ENCODE peak calls at places on chromosomes 11 and 22, in nine cellular contexts. R is A549, V is mesendoderm, Y is choroid plexus epithelial cell, Z is AG04450, I is Caco-2, M is OCI-LY7, K is osteoblast, A is SJSA1. C is an unnamed sample.

GRCh38 chr22:48664586-48664985 is 1163.1 kb downstream of the BRD1 start:
- DNase-seq in R (no peak), V (no peak), Y (no peak), Z (no peak), I (no peak), M (no peak), K (no peak), A (no peak), C (no peak)

GRCh38 chr11:33089776-33090175 is 50.4 kb downstream of the TCP11L1 start:
- DNase-seq in R (peak; percentile 17), V (no peak), Y (peak; percentile 10), Z (peak; percentile 1), I (no peak), M (no peak), K (no peak), A (no peak), C (no peak)

GRCh38 chr11:78138694-78139421 is 568 bp downstream of the ALG8 start:
- DNase-seq in R (peak; percentile 50), V (peak; percentile 66), Y (peak; percentile 37), Z (no peak), I (peak; percentile 65), M (peak; percentile 53), K (peak; percentile 62), A (no peak), C (peak; percentile 56)

GRCh38 chr11:27717801-27718229 is 17.6 kb upstream of the BDNF start:
- DNase-seq in R (peak; percentile 39), V (peak; percentile 77), Y (peak; percentile 41), Z (no peak), I (no peak), M (no peak), K (no peak), A (peak; percentile 22), C (no peak)

GRCh38 chr11:27646051-27646818 is 54.0 kb downstream of the BDNF start:
- DNase-seq in R (no peak), V (no peak), Y (no peak), Z (no peak), I (no peak), M (no peak), K (no peak), A (no peak), C (peak; percentile 39)

GRCh38 chr11:126592496-126593410 is 237.3 kb downstream of the ST3GAL4 start:
- DNase-seq in R (no peak), V (peak; percentile 48), Y (no peak), Z (no peak), I (no peak), M (no peak), K (peak; percentile 37), A (no peak), C (peak; percentile 81)

GRCh38 chr22:45859231-45860161 is 117.5 kb downstream of the WNT7B start:
- DNase-seq in R (peak; percentile 92), V (no peak), Y (peak; percentile 23), Z (no peak), I (no peak), M (no peak), K (peak; percentile 83), A (no peak), C (no peak)

GRCh38 chr11:30257058-30257457 is 26.2 kb downstream of the FSHB start:
- DNase-seq in R (no peak), V (peak; percentile 28), Y (no peak), Z (no peak), I (no peak), M (no peak), K (no peak), A (no peak), C (no peak)

GRCh38 chr11:94574193-94574961 is 7.2 kb downstream of the PIWIL4 start:
- DNase-seq in R (no peak), V (no peak), Y (peak; percentile 92), Z (peak; percentile 56), I (no peak), M (no peak), K (peak; percentile 83), A (no peak), C (no peak)

DNA sequence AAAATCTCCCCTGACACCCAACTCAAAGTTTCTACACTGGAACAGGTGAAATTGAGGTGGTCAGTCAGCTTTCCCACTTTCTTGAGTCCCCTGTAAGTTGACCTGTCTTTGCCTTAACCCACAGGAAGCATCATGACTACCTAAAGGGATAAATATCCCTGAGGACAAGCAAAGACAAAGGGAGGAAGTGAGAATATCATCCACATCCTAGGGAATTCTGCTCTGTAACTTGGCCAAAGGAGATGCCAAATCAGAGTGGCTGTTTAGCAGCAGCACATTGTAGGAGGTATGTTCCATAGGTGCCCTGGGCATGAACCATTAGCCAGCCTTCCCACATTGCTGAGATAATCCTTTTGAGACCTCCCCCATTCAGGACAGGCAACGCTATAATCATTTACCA is 40.9 kb upstream of the MRPL17 start:
- DNase-seq in R (no peak), V (no peak), Y (no peak), Z (no peak), I (no peak), M (no peak), K (no peak), A (no peak), C (no peak)
- H3K4me3 ChIP-seq in R (no peak overlapping the region), V (no peak overlapping the region), Y (no peak overlapping the region), Z (no peak overlapping the region), I (no peak overlapping the region), M (no peak overlapping the region), K (no peak overlapping the region), A (no peak overlapping the region), C (no peak overlapping the region)

DNA sequence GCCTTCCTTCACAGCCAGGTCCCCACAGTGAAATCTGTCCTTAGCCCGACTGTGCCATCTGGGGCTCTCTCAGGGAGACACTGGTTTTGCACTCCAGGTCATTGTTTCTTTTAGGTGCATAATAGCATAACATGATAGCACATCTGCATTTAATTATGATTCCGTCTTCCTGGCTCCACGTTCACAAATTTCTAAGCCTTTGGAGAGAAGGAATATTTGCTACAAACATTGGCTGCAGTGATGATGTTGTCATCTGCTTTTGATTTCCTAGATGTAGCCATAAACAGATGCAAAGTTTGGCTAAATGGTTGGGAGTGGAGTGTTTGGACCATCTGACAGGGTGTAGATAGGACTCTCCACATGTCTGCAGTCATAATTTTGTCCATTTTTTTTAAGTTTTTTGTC is 12.0 kb upstream of the CAT start:
- DNase-seq in R (no peak), V (no peak), Y (no peak), Z (peak; percentile 74), I (no peak), M (no peak), K (no peak), A (peak; percentile 7), C (no peak)
- H3K4me3 ChIP-seq in R (no peak overlapping the region), V (no peak overlapping the region), Y (no peak overlapping the region), Z (no peak overlapping the region), I (no peak overlapping the region), M (no peak overlapping the region), K (no peak overlapping the region), A (no peak overlapping the region), C (no peak overlapping the region)

GRCh38 chr11:133228406-133229330 is 303.6 kb downstream of the OPCML start:
- DNase-seq in R (no peak), V (peak; percentile 75), Y (no peak), Z (no peak), I (no peak), M (no peak), K (no peak), A (no peak), C (peak; percentile 89)
- H3K4me3 ChIP-seq in R (no peak overlapping the region), V (no peak overlapping the region), Y (no peak overlapping the region), Z (no peak overlapping the region), I (no peak overlapping the region), M (no peak overlapping the region), K (no peak overlapping the region), A (no peak overlapping the region), C (no peak overlapping the region)

GRCh38 chr22:32322986-32323385 is 34.7 kb upstream of the RFPL3 start:
- DNase-seq in R (no peak), V (no peak), Y (no peak), Z (no peak), I (no peak), M (no peak), K (peak; percentile 9), A (no peak), C (peak; percentile 35)
- H3K4me3 ChIP-seq in R (no peak overlapping the region), V (no peak overlapping the region), Y (no peak overlapping the region), Z (no peak overlapping the region), I (no peak overlapping the region), M (no peak overlapping the region), K (no peak overlapping the region), A (no peak overlapping the region), C (no peak overlapping the region)

DNA sequence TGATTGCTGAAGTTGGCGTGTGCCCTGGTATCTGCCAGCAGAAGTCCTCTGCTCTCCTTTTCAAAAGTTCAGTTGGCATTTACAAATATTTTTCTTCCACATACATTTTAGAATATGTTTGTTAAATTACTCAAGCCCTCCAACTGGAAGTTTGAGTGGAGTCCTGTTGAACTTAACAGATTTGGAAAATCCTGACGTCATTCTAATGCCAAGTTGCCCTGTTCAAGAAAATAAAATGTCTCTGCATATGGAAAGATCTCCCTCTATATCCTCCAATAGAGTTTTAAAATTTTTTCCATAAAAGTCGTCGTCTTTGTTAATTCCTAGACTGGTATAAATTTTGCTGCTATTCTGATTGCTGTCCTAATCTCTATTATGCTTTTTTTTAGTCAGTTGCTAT is 3.3 kb downstream of the KCNQ1OT1 start:
- DNase-seq in R (no peak), V (no peak), Y (no peak), Z (no peak), I (no peak), M (no peak), K (no peak), A (no peak), C (no peak)
- H3K4me3 ChIP-seq in R (no peak overlapping the region), V (no peak overlapping the region), Y (no peak overlapping the region), Z (no peak overlapping the region), I (no peak overlapping the region), M (no peak overlapping the region), K (no peak overlapping the region), A (no peak overlapping the region), C (peak overlapping the region; percentile 90)

C was measured in endodermal cell.